ENCODE peak calls at places on chromosomes 16 and 17, in four cellular contexts. K, I, D and J are unnamed samples.

GRCh38 chr17:49822829-49823228 is 25.0 kb downstream of the TAC4 start:
- DNase-seq in K (no peak), I (no peak), D (no peak), J (peak; percentile 20)

GRCh38 chr17:10290046-10290445 is 82.8 kb downstream of the MYH13 start:
- DNase-seq in K (no peak), I (no peak), D (no peak), J (no peak)

GRCh38 chr16:69839798-69840409 is 77.8 kb downstream of the WWP2 start:
- DNase-seq in K (no peak), I (peak; percentile 72), D (no peak), J (no peak)

GRCh38 chr17:2012499-2012898 is 12.6 kb downstream of the RTN4RL1 start:
- DNase-seq in K (no peak), I (no peak), D (no peak), J (no peak)

GRCh38 chr17:79082311-79083190 is 7.9 kb downstream of the ENGASE start:
- DNase-seq in K (no peak), I (peak; percentile 84), D (no peak), J (no peak)

GRCh38 chr16:23296994-23297393 is 5.1 kb upstream of the SCNN1B start:
- DNase-seq in K (no peak), I (no peak), D (no peak), J (no peak)

GRCh38 chr16:75486666-75487313 is 8.5 kb downstream of the CHST6 start:
- DNase-seq in K (no peak), I (no peak), D (no peak), J (no peak)

GRCh38 chr16:83969771-83970429 is 1.9 kb downstream of the NECAB2 start:
- DNase-seq in K (peak; percentile 39), I (no peak), D (no peak), J (no peak)

GRCh38 chr17:4163951-4164350 is 21.0 kb downstream of the CYB5D2 start:
- DNase-seq in K (no peak), I (no peak), D (no peak), J (peak; percentile 24)

GRCh38 chr17:51133365-51133764 is 12.7 kb upstream of the SPAG9 start:
- DNase-seq in K (no peak), I (no peak), D (no peak), J (no peak)

GRCh38 chr16:17161034-17161433 is 309.7 kb downstream of the XYLT1 start:
- DNase-seq in K (no peak), I (no peak), D (no peak), J (no peak)

GRCh38 chr16:67995423-67995822 is 3.9 kb downstream of the DPEP2 start:
- DNase-seq in K (peak; percentile 54), I (no peak), D (no peak), J (no peak)

GRCh38 chr16:79525132-79525531 is 75.4 kb downstream of the MAF start:
- DNase-seq in K (no peak), I (no peak), D (no peak), J (no peak)

GRCh38 chr17:22484826-22485225 is 792.5 kb downstream of the KCNJ18 start:
- DNase-seq in K (no peak), I (no peak), D (no peak), J (no peak)

GRCh38 chr17:14730821-14731220 is 429.9 kb downstream of the HS3ST3B1 start:
- DNase-seq in K (no peak), I (no peak), D (no peak), J (no peak)

GRCh38 chr17:12648498-12648897 is 17.2 kb upstream of the MYOCD start:
- DNase-seq in K (no peak), I (no peak), D (no peak), J (no peak)

GRCh38 chr17:7315570-7316243 is 547 bp upstream of the GPS2 start:
- DNase-seq in K (no peak), I (no peak), D (no peak), J (no peak)

GRCh38 chr16:86732621-86733297 is 154.4 kb downstream of the FOXL1 start:
- DNase-seq in K (no peak), I (no peak), D (no peak), J (no peak)

GRCh38 chr16:51636913-51637743 is 486.1 kb upstream of the SALL1 start:
- DNase-seq in K (no peak), I (no peak), D (no peak), J (peak; percentile 54)

GRCh38 chr17:82418001-82418986 is at the start of the genes HEXD and OGFOD3:
- DNase-seq in K (peak; percentile 89), I (peak; percentile 94), D (peak; percentile 63), J (no peak)

GRCh38 chr16:59412275-59412841 is 678.2 kb upstream of the GOT2 start:
- DNase-seq in K (no peak), I (no peak), D (peak; percentile 16), J (peak; percentile 6)

GRCh38 chr17:29905086-29905878 is 24.7 kb downstream of the SSH2 start:
- DNase-seq in K (no peak), I (no peak), D (no peak), J (no peak)

GRCh38 chr16:79334127-79334526 is 266.4 kb downstream of the MAF start:
- DNase-seq in K (peak; percentile 50), I (no peak), D (no peak), J (no peak)

GRCh38 chr16:28537964-28538732 is 626 bp downstream of the NUPR1 start:
- DNase-seq in K (peak; percentile 55), I (peak; percentile 71), D (no peak), J (no peak)

GRCh38 chr17:32523827-32524552 is 37.2 kb downstream of the CDK5R1 start:
- DNase-seq in K (no peak), I (no peak), D (no peak), J (no peak)

GRCh38 chr17:39702901-39703893 is 3.3 kb downstream of the ERBB2 start:
- DNase-seq in K (no peak), I (no peak), D (no peak), J (no peak)

GRCh38 chr16:80526418-80527061 is 14.3 kb upstream of the DYNLRB2 start:
- DNase-seq in K (no peak), I (no peak), D (peak; percentile 33), J (peak; percentile 12)

GRCh38 chr17:29583324-29584248 is 5.9 kb downstream of the GIT1 start:
- DNase-seq in K (peak; percentile 46), I (peak; percentile 57), D (no peak), J (no peak)

GRCh38 chr16:57284952-57285263 is 436 bp upstream of the PLLP start:
- DNase-seq in K (no peak), I (no peak), D (no peak), J (no peak)

GRCh38 chr16:19885456-19886060 is 910 bp upstream of the GPRC5B start:
- DNase-seq in K (no peak), I (peak; percentile 70), D (no peak), J (no peak)

GRCh38 chr16:57204675-57205074 is 18.5 kb downstream of the RSPRY1 start:
- DNase-seq in K (no peak), I (no peak), D (no peak), J (no peak)

GRCh38 chr17:17246879-17247278 is 9.9 kb upstream of the FLCN start:
- DNase-seq in K (no peak), I (no peak), D (no peak), J (no peak)

GRCh38 chr17:51166198-51166986 is at the start of gene NME2:
- DNase-seq in K (peak; percentile 94), I (peak; percentile 95), D (peak; percentile 74), J (peak; percentile 52)

GRCh38 chr16:27925612-27926011 is 137.9 kb downstream of the GSG1L start:
- DNase-seq in K (no peak), I (no peak), D (no peak), J (no peak)

GRCh38 chr16:4800290-4801041 is 2.0 kb downstream of the ROGDI start:
- DNase-seq in K (peak; percentile 81), I (peak; percentile 82), D (no peak), J (no peak)

GRCh38 chr17:18626152-18626870 is 17.9 kb downstream of the TBC1D28 start:
- DNase-seq in K (no peak), I (no peak), D (no peak), J (no peak)
- H3K4me3 ChIP-seq in K (peak overlapping the region; percentile 30), I (no peak overlapping the region), D (no peak overlapping the region), J (no peak overlapping the region)

DNA sequence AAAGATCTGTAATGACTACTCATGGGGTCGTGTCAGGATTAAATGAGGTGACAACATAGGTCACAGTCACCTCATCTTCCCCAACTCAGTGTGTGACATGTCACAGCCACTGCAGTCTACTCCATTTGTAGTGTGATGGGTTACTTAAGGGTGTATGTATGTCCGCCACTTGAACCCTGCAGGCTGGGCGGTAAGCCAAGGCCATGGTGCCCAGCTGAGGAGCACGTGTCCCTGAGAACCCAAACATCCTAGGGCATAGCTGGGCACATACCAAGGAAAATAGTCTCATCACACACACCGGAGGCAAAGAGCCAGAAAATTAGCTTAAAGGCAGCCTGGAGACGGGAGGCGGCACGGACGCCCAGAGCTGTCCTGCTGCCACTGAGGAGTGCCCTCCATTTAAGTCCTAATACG is 8.2 kb downstream of the DCAKD start:
- DNase-seq in K (peak; percentile 70), I (no peak), D (no peak), J (no peak)
- H3K4me3 ChIP-seq in K (no peak overlapping the region), I (no peak overlapping the region), D (no peak overlapping the region), J (no peak overlapping the region)

DNA sequence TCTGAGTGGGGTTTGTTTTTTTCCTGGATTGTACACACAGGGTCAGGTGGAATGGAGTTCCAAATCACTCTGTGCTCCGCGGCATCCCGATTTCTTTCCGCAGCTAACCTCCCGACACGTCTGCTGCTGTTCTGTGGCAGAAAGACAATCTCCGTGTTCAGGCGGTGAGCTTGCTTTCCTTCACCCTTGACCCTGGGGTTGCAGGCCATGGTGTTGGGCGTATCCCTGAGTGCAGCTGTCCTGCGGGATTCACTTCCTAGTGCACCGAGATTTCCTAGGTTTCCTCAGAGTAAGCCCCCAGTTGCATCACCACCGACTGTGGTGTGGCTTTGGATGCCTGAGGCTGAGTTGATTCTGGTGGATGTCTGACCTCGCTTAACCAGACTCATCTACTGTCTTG is 7.8 kb upstream of the ARL6IP1 start:
- DNase-seq in K (no peak), I (no peak), D (no peak), J (no peak)
- H3K4me3 ChIP-seq in K (no peak overlapping the region), I (no peak overlapping the region), D (no peak overlapping the region), J (no peak overlapping the region)

DNA sequence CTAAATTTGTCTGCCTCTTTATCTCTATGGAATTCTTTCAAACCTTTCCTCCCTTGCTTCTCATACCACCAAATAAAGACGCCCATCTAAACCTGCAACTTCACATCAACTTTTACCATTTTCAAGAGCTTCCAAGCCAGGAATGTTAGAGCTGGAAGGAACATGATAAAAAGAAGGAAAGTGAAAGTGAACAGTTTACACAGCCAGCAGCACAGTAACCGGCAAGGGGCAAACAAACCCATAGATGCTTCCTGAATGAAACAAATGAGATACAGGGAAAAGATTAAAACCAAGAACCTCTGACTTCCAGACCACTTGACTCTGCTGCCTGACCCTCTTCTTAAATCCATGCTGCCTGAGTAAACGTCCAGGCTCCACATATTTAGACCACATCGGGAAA is 231.1 kb upstream of the CA10 start:
- DNase-seq in K (no peak), I (no peak), D (no peak), J (no peak)
- H3K4me3 ChIP-seq in K (peak overlapping the region; percentile 27), I (no peak overlapping the region), D (no peak overlapping the region), J (no peak overlapping the region)

GRCh38 chr16:73172621-73173312 is 124.8 kb upstream of the ZFHX3 start:
- DNase-seq in K (peak; percentile 71), I (peak; percentile 81), D (peak; percentile 76), J (peak; percentile 93)
- H3K4me3 ChIP-seq in K (no peak overlapping the region), I (no peak overlapping the region), D (no peak overlapping the region), J (no peak overlapping the region)